ENCODE peak calls at places on chromosomes 1 and 21, in four cellular contexts. One of them, this sample, is unnamed.

GRCh38 chr1:222276062-222276461 is 271.8 kb downstream of the HHIPL2 start:
- DNase-seq in astrocyte of the spinal cord: no peak
- DNase-seq in pancreas: peak
- DNase-seq in AG04450: no peak
- DNase-seq in this sample: no peak

GRCh38 chr1:42002220-42002619 is 83.5 kb upstream of the HIVEP3 start:
- DNase-seq in astrocyte of the spinal cord: no peak
- DNase-seq in pancreas: peak
- DNase-seq in AG04450: no peak
- DNase-seq in this sample: no peak

GRCh38 chr1:236311040-236311439 is 29.3 kb upstream of the ERO1B start:
- DNase-seq in astrocyte of the spinal cord: no peak
- DNase-seq in pancreas: no peak
- DNase-seq in AG04450: no peak
- DNase-seq in this sample: no peak

GRCh38 chr1:63843884-63844283 is 70.1 kb downstream of the ROR1 start:
- DNase-seq in astrocyte of the spinal cord: no peak
- DNase-seq in pancreas: no peak
- DNase-seq in AG04450: no peak
- DNase-seq in this sample: peak

GRCh38 chr1:226875641-226876295 is 5.4 kb downstream of the PSEN2 start:
- DNase-seq in astrocyte of the spinal cord: peak
- DNase-seq in pancreas: peak
- DNase-seq in AG04450: no peak
- DNase-seq in this sample: no peak

GRCh38 chr1:247576514-247576913 is 11.6 kb upstream of the OR2G2 start:
- DNase-seq in astrocyte of the spinal cord: no peak
- DNase-seq in pancreas: no peak
- DNase-seq in AG04450: no peak
- DNase-seq in this sample: peak

GRCh38 chr1:224880593-224881307 is 48.7 kb upstream of the DNAH14 start:
- DNase-seq in astrocyte of the spinal cord: no peak
- DNase-seq in pancreas: no peak
- DNase-seq in AG04450: no peak
- DNase-seq in this sample: peak

GRCh38 chr1:56590520-56591011 is 11.2 kb upstream of the PLPP3 start:
- DNase-seq in astrocyte of the spinal cord: no peak
- DNase-seq in pancreas: no peak
- DNase-seq in AG04450: no peak
- DNase-seq in this sample: peak

GRCh38 chr1:163440090-163440489 is 118.3 kb downstream of the NUF2 start:
- DNase-seq in astrocyte of the spinal cord: no peak
- DNase-seq in pancreas: no peak
- DNase-seq in AG04450: no peak
- DNase-seq in this sample: no peak

GRCh38 chr1:109776206-109776835 is 12.6 kb upstream of the EPS8L3 start:
- DNase-seq in astrocyte of the spinal cord: no peak
- DNase-seq in pancreas: no peak
- DNase-seq in AG04450: no peak
- DNase-seq in this sample: no peak

GRCh38 chr1:2977886-2978611 is 43.2 kb upstream of the ACTRT2 start:
- DNase-seq in astrocyte of the spinal cord: no peak
- DNase-seq in pancreas: no peak
- DNase-seq in AG04450: no peak
- DNase-seq in this sample: no peak

GRCh38 chr1:82565146-82565545 is 764.4 kb downstream of the ADGRL2 start:
- DNase-seq in astrocyte of the spinal cord: peak
- DNase-seq in pancreas: no peak
- DNase-seq in AG04450: no peak
- DNase-seq in this sample: no peak

GRCh38 chr1:46086581-46086980 is 45.8 kb downstream of the PIK3R3 start:
- DNase-seq in astrocyte of the spinal cord: no peak
- DNase-seq in pancreas: no peak
- DNase-seq in AG04450: no peak
- DNase-seq in this sample: no peak

GRCh38 chr1:184362876-184363275 is 24.0 kb upstream of the C1orf21 start:
- DNase-seq in astrocyte of the spinal cord: no peak
- DNase-seq in pancreas: no peak
- DNase-seq in AG04450: no peak
- DNase-seq in this sample: no peak

GRCh38 chr1:230857077-230857476 is 11.2 kb downstream of the C1orf198 start:
- DNase-seq in astrocyte of the spinal cord: peak
- DNase-seq in pancreas: no peak
- DNase-seq in AG04450: no peak
- DNase-seq in this sample: no peak

GRCh38 chr1:70086897-70087296 is 118.5 kb downstream of the LRRC40 start:
- DNase-seq in astrocyte of the spinal cord: no peak
- DNase-seq in pancreas: no peak
- DNase-seq in AG04450: no peak
- DNase-seq in this sample: no peak

GRCh38 chr1:221101792-221102191 is 222.5 kb downstream of the HLX start:
- DNase-seq in astrocyte of the spinal cord: peak
- DNase-seq in pancreas: no peak
- DNase-seq in AG04450: no peak
- DNase-seq in this sample: no peak

GRCh38 chr1:153202006-153202405 is 1.2 kb upstream of the LELP1 start:
- DNase-seq in astrocyte of the spinal cord: no peak
- DNase-seq in pancreas: no peak
- DNase-seq in AG04450: no peak
- DNase-seq in this sample: no peak

GRCh38 chr1:201825245-201825644 is 3.7 kb upstream of the IPO9 start:
- DNase-seq in astrocyte of the spinal cord: no peak
- DNase-seq in pancreas: no peak
- DNase-seq in AG04450: no peak
- DNase-seq in this sample: no peak

GRCh38 chr1:154407866-154408777 is 3.0 kb downstream of the IL6R start:
- DNase-seq in astrocyte of the spinal cord: no peak
- DNase-seq in pancreas: no peak
- DNase-seq in AG04450: no peak
- DNase-seq in this sample: no peak

GRCh38 chr1:181317261-181317924 is 165.9 kb upstream of the CACNA1E start:
- DNase-seq in astrocyte of the spinal cord: no peak
- DNase-seq in pancreas: no peak
- DNase-seq in AG04450: no peak
- DNase-seq in this sample: no peak

GRCh38 chr1:117928881-117929339 is 511 bp downstream of the GDAP2 start:
- DNase-seq in astrocyte of the spinal cord: peak
- DNase-seq in pancreas: peak
- DNase-seq in AG04450: peak
- DNase-seq in this sample: peak

GRCh38 chr1:233885196-233886028 is 19.1 kb upstream of the SLC35F3 start:
- DNase-seq in astrocyte of the spinal cord: peak
- DNase-seq in pancreas: no peak
- DNase-seq in AG04450: no peak
- DNase-seq in this sample: no peak

GRCh38 chr1:76942549-76942948 is 75.3 kb downstream of the ST6GALNAC5 start:
- DNase-seq in astrocyte of the spinal cord: no peak
- DNase-seq in pancreas: no peak
- DNase-seq in AG04450: peak
- DNase-seq in this sample: no peak

GRCh38 chr1:106063510-106063909 is 993.0 kb upstream of the PRMT6 start:
- DNase-seq in astrocyte of the spinal cord: no peak
- DNase-seq in pancreas: no peak
- DNase-seq in AG04450: no peak
- DNase-seq in this sample: no peak

GRCh38 chr1:154730986-154731489 is 123.1 kb upstream of the ADAR start:
- DNase-seq in astrocyte of the spinal cord: peak
- DNase-seq in pancreas: no peak
- DNase-seq in AG04450: no peak
- DNase-seq in this sample: no peak

GRCh38 chr21:17460094-17460493 is 52.7 kb upstream of the CXADR start:
- DNase-seq in astrocyte of the spinal cord: no peak
- DNase-seq in pancreas: no peak
- DNase-seq in AG04450: no peak
- DNase-seq in this sample: no peak

GRCh38 chr1:229213797-229214196 is 57.1 kb upstream of the RAB4A start:
- DNase-seq in astrocyte of the spinal cord: no peak
- DNase-seq in pancreas: no peak
- DNase-seq in AG04450: no peak
- DNase-seq in this sample: no peak

GRCh38 chr1:119146466-119146865 is 6.0 kb upstream of the WARS2 start:
- DNase-seq in astrocyte of the spinal cord: no peak
- DNase-seq in pancreas: no peak
- DNase-seq in AG04450: no peak
- DNase-seq in this sample: no peak